ENCODE peak calls at places on chromosome 9, in eight cellular contexts. One of them, this sample, is unnamed. For H3K27me3, the result is how much of the 10 kb centered on the place peaks cover.

GRCh38 chr9:2570615-2571479 is 50.7 kb upstream of the VLDLR start:
- DNase-seq in HepG2: peak
- DNase-seq in lower lobe of right lung: peak
- DNase-seq in NT2/D1: no peak
- DNase-seq in esophagus squamous epithelium: no peak
- DNase-seq in endodermal cell: no peak
- DNase-seq in H7: no peak
- DNase-seq in lung: peak
- DNase-seq in this sample: peak

GRCh38 chr9:71096431-71097108 is 24.9 kb downstream of the TRPM3 start:
- DNase-seq in lung: no peak
- DNase-seq in esophagus squamous epithelium: no peak
- DNase-seq in NT2/D1: no peak
- DNase-seq in HepG2: peak
- DNase-seq in lower lobe of right lung: peak
- DNase-seq in endodermal cell: no peak
- DNase-seq in H7: no peak
- DNase-seq in this sample: no peak

GRCh38 chr9:124306098-124306735 is 48.5 kb downstream of the NEK6 start:
- DNase-seq in esophagus squamous epithelium: no peak
- DNase-seq in NT2/D1: no peak
- DNase-seq in endodermal cell: no peak
- DNase-seq in H7: no peak
- DNase-seq in lung: no peak
- DNase-seq in HepG2: no peak
- DNase-seq in lower lobe of right lung: no peak
- DNase-seq in this sample: no peak

GRCh38 chr9:36950389-36950788 is 83.7 kb downstream of the PAX5 start:
- DNase-seq in endodermal cell: peak
- DNase-seq in esophagus squamous epithelium: no peak
- DNase-seq in lower lobe of right lung: no peak
- DNase-seq in HepG2: no peak
- DNase-seq in lung: no peak
- DNase-seq in H7: no peak
- DNase-seq in NT2/D1: peak
- DNase-seq in this sample: no peak

GRCh38 chr9:136059851-136060670 is 35.0 kb downstream of the NACC2 start:
- DNase-seq in H7: peak
- DNase-seq in lower lobe of right lung: no peak
- DNase-seq in lung: no peak
- DNase-seq in HepG2: no peak
- DNase-seq in endodermal cell: no peak
- DNase-seq in NT2/D1: no peak
- DNase-seq in esophagus squamous epithelium: no peak
- DNase-seq in this sample: no peak

GRCh38 chr9:132927704-132928103 is 16.7 kb downstream of the TSC1 start:
- DNase-seq in NT2/D1: no peak
- DNase-seq in H7: no peak
- DNase-seq in esophagus squamous epithelium: no peak
- DNase-seq in HepG2: no peak
- DNase-seq in lung: no peak
- DNase-seq in endodermal cell: no peak
- DNase-seq in lower lobe of right lung: no peak
- DNase-seq in this sample: no peak

GRCh38 chr9:38039090-38039906 is 29.7 kb downstream of the SHB start:
- DNase-seq in NT2/D1: no peak
- DNase-seq in lower lobe of right lung: no peak
- DNase-seq in endodermal cell: no peak
- DNase-seq in esophagus squamous epithelium: no peak
- DNase-seq in HepG2: no peak
- DNase-seq in H7: peak
- DNase-seq in lung: no peak
- DNase-seq in this sample: peak

GRCh38 chr9:77251050-77251449 is 73.7 kb downstream of the VPS13A start:
- DNase-seq in HepG2: no peak
- DNase-seq in lung: no peak
- DNase-seq in lower lobe of right lung: no peak
- DNase-seq in NT2/D1: no peak
- DNase-seq in endodermal cell: no peak
- DNase-seq in esophagus squamous epithelium: no peak
- DNase-seq in H7: no peak
- DNase-seq in this sample: no peak

GRCh38 chr9:37918665-37919165 is 14.8 kb upstream of the SLC25A51 start:
- DNase-seq in lower lobe of right lung: no peak
- DNase-seq in lung: no peak
- DNase-seq in NT2/D1: no peak
- DNase-seq in H7: no peak
- DNase-seq in esophagus squamous epithelium: no peak
- DNase-seq in endodermal cell: peak
- DNase-seq in HepG2: no peak
- DNase-seq in this sample: no peak

GRCh38 chr9:120712539-120713031 is 1.7 kb downstream of the MEGF9 start:
- DNase-seq in lower lobe of right lung: no peak
- DNase-seq in endodermal cell: no peak
- DNase-seq in H7: no peak
- DNase-seq in esophagus squamous epithelium: no peak
- DNase-seq in lung: no peak
- DNase-seq in HepG2: no peak
- DNase-seq in NT2/D1: no peak
- DNase-seq in this sample: no peak

GRCh38 chr9:33290994-33291397 is 680 bp downstream of the NFX1 start:
- DNase-seq in esophagus squamous epithelium: no peak
- DNase-seq in endodermal cell: no peak
- DNase-seq in lower lobe of right lung: no peak
- DNase-seq in lung: no peak
- DNase-seq in NT2/D1: no peak
- DNase-seq in HepG2: peak
- DNase-seq in H7: no peak
- DNase-seq in this sample: no peak

GRCh38 chr9:101442248-101443136 is 6.9 kb upstream of the ALDOB start:
- DNase-seq in endodermal cell: no peak
- DNase-seq in HepG2: peak
- DNase-seq in lower lobe of right lung: no peak
- DNase-seq in lung: no peak
- DNase-seq in NT2/D1: no peak
- DNase-seq in esophagus squamous epithelium: no peak
- DNase-seq in H7: no peak
- DNase-seq in this sample: no peak

GRCh38 chr9:113511856-113512761 is 48.6 kb downstream of the RGS3 start:
- DNase-seq in lung: no peak
- DNase-seq in NT2/D1: no peak
- DNase-seq in lower lobe of right lung: no peak
- DNase-seq in esophagus squamous epithelium: no peak
- DNase-seq in endodermal cell: no peak
- DNase-seq in HepG2: no peak
- DNase-seq in H7: no peak
- DNase-seq in this sample: no peak

GRCh38 chr9:31135567-31135966 is 1248.9 kb upstream of the ACO1 start:
- DNase-seq in esophagus squamous epithelium: no peak
- DNase-seq in NT2/D1: no peak
- DNase-seq in lung: no peak
- DNase-seq in H7: no peak
- DNase-seq in HepG2: no peak
- DNase-seq in endodermal cell: no peak
- DNase-seq in lower lobe of right lung: no peak
- DNase-seq in this sample: no peak

GRCh38 chr9:116998305-116998704 is 311.2 kb downstream of the TRIM32 start:
- DNase-seq in esophagus squamous epithelium: no peak
- DNase-seq in endodermal cell: peak
- DNase-seq in HepG2: no peak
- DNase-seq in lung: no peak
- DNase-seq in lower lobe of right lung: no peak
- DNase-seq in NT2/D1: peak
- DNase-seq in H7: peak
- DNase-seq in this sample: no peak

GRCh38 chr9:16385590-16386578 is 484.6 kb downstream of the BNC2 start:
- DNase-seq in NT2/D1: no peak
- DNase-seq in endodermal cell: no peak
- DNase-seq in esophagus squamous epithelium: no peak
- DNase-seq in lower lobe of right lung: no peak
- DNase-seq in lung: no peak
- DNase-seq in H7: no peak
- DNase-seq in HepG2: no peak
- DNase-seq in this sample: no peak

GRCh38 chr9:136080716-136081112 is 14.4 kb downstream of the NACC2 start:
- DNase-seq in NT2/D1: no peak
- DNase-seq in lower lobe of right lung: peak
- DNase-seq in HepG2: no peak
- DNase-seq in endodermal cell: no peak
- DNase-seq in esophagus squamous epithelium: no peak
- DNase-seq in H7: peak
- DNase-seq in lung: no peak
- DNase-seq in this sample: no peak

GRCh38 chr9:87643111-87643650 is 82.7 kb upstream of the CTSL start:
- DNase-seq in H7: no peak
- DNase-seq in lower lobe of right lung: no peak
- DNase-seq in endodermal cell: no peak
- DNase-seq in NT2/D1: no peak
- DNase-seq in lung: no peak
- DNase-seq in esophagus squamous epithelium: no peak
- DNase-seq in HepG2: no peak
- DNase-seq in this sample: no peak

GRCh38 chr9:87479801-87480201 is 17.9 kb upstream of the DAPK1 start:
- DNase-seq in lower lobe of right lung: peak
- DNase-seq in HepG2: peak
- DNase-seq in lung: no peak
- DNase-seq in esophagus squamous epithelium: no peak
- DNase-seq in endodermal cell: no peak
- DNase-seq in H7: no peak
- DNase-seq in NT2/D1: no peak
- DNase-seq in this sample: no peak

GRCh38 chr9:93941493-93941892 is 13.7 kb downstream of the BARX1 start:
- DNase-seq in lower lobe of right lung: no peak
- DNase-seq in NT2/D1: no peak
- DNase-seq in HepG2: no peak
- DNase-seq in esophagus squamous epithelium: no peak
- DNase-seq in H7: no peak
- DNase-seq in endodermal cell: no peak
- DNase-seq in lung: no peak
- DNase-seq in this sample: no peak

GRCh38 chr9:93946338-93946712 is 8.8 kb downstream of the BARX1 start:
- DNase-seq in endodermal cell: no peak
- DNase-seq in esophagus squamous epithelium: no peak
- DNase-seq in NT2/D1: no peak
- DNase-seq in lower lobe of right lung: no peak
- DNase-seq in lung: no peak
- DNase-seq in HepG2: no peak
- DNase-seq in H7: no peak
- DNase-seq in this sample: no peak

GRCh38 chr9:93942176-93942575 is 13.0 kb downstream of the BARX1 start:
- DNase-seq in esophagus squamous epithelium: no peak
- DNase-seq in endodermal cell: no peak
- DNase-seq in lung: no peak
- DNase-seq in lower lobe of right lung: no peak
- DNase-seq in NT2/D1: no peak
- DNase-seq in HepG2: no peak
- DNase-seq in H7: no peak
- DNase-seq in this sample: no peak

GRCh38 chr9:93945400-93946337 is 9.5 kb downstream of the BARX1 start:
- DNase-seq in esophagus squamous epithelium: no peak
- DNase-seq in NT2/D1: no peak
- DNase-seq in HepG2: no peak
- DNase-seq in H7: peak
- DNase-seq in lower lobe of right lung: no peak
- DNase-seq in endodermal cell: peak
- DNase-seq in lung: no peak
- DNase-seq in this sample: no peak

DNA sequence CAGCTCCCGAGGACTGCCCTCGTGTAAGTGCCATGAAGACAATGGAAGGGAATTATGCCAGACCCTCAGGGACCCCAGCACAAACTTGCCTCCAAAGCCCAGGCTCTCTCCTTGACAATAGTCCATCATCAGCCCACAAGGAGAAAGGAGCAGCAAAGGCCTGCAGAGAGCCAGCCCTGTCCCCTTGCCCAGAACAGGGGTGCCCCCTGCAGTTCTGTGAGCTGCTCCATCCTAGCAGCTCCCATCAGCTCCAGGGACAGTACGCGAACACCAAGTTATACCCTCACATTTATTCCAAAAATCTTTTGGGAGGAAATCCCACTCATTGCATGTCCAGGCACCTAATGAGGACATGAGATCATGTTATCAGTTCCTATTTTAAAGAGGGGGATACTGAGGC is 11.1 kb downstream of the BARX1 start:
- DNase-seq in esophagus squamous epithelium: no peak
- DNase-seq in NT2/D1: no peak
- DNase-seq in endodermal cell: peak
- DNase-seq in H7: no peak
- DNase-seq in HepG2: no peak
- DNase-seq in lower lobe of right lung: no peak
- DNase-seq in lung: no peak
- DNase-seq in this sample: no peak
- H3K27me3 ChIP-seq in esophagus squamous epithelium: under half
- H3K27me3 ChIP-seq in NT2/D1: half or more
- H3K27me3 ChIP-seq in endodermal cell: half or more
- H3K27me3 ChIP-seq in H7: half or more
- H3K27me3 ChIP-seq in HepG2: half or more
- H3K27me3 ChIP-seq in lower lobe of right lung: half or more
- H3K27me3 ChIP-seq in lung: under half
- H3K27me3 ChIP-seq in this sample: under half

DNA sequence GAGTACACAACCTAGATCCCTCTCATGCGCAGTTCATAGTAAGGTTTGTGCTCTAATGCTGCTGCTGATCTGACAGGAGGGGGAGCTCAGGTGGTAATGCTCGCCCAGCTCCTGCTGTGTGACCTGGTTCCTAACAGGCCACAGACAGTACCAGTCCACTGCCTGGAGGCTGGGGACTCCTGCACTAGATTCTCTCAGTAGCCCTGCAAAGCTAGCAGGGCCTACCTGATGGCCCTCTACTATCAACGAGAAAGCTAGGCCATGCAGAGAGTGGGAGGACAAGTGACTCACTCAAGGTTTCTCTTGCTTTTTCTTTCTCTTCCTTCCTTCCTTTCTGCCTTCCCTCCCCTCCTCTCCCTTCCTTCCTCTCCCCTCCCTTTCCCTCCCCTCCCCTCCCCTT is 55.1 kb upstream of the TEX48 start:
- DNase-seq in endodermal cell: no peak
- DNase-seq in lung: no peak
- DNase-seq in esophagus squamous epithelium: no peak
- DNase-seq in lower lobe of right lung: no peak
- DNase-seq in HepG2: no peak
- DNase-seq in H7: no peak
- DNase-seq in NT2/D1: no peak
- DNase-seq in this sample: no peak
- H3K27me3 ChIP-seq in endodermal cell: under half
- H3K27me3 ChIP-seq in lung: under half
- H3K27me3 ChIP-seq in esophagus squamous epithelium: under half
- H3K27me3 ChIP-seq in lower lobe of right lung: under half
- H3K27me3 ChIP-seq in HepG2: under half
- H3K27me3 ChIP-seq in H7: under half
- H3K27me3 ChIP-seq in NT2/D1: under half
- H3K27me3 ChIP-seq in this sample: under half

GRCh38 chr9:97845763-97846162 is 7.3 kb upstream of the FOXE1 start:
- DNase-seq in HepG2: no peak
- DNase-seq in esophagus squamous epithelium: no peak
- DNase-seq in lower lobe of right lung: no peak
- DNase-seq in lung: no peak
- DNase-seq in H7: no peak
- DNase-seq in NT2/D1: no peak
- DNase-seq in endodermal cell: no peak
- DNase-seq in this sample: no peak
- H3K27me3 ChIP-seq in HepG2: under half
- H3K27me3 ChIP-seq in esophagus squamous epithelium: under half
- H3K27me3 ChIP-seq in lower lobe of right lung: half or more
- H3K27me3 ChIP-seq in lung: under half
- H3K27me3 ChIP-seq in H7: half or more
- H3K27me3 ChIP-seq in NT2/D1: half or more
- H3K27me3 ChIP-seq in endodermal cell: half or more
- H3K27me3 ChIP-seq in this sample: under half

GRCh38 chr9:110580850-110581249 is 1.3 kb upstream of the SVEP1 start:
- DNase-seq in lower lobe of right lung: no peak
- DNase-seq in lung: no peak
- DNase-seq in NT2/D1: no peak
- DNase-seq in H7: no peak
- DNase-seq in HepG2: no peak
- DNase-seq in endodermal cell: no peak
- DNase-seq in esophagus squamous epithelium: no peak
- DNase-seq in this sample: no peak
- H3K27me3 ChIP-seq in lower lobe of right lung: under half
- H3K27me3 ChIP-seq in lung: under half
- H3K27me3 ChIP-seq in NT2/D1: under half
- H3K27me3 ChIP-seq in H7: under half
- H3K27me3 ChIP-seq in HepG2: under half
- H3K27me3 ChIP-seq in endodermal cell: under half
- H3K27me3 ChIP-seq in esophagus squamous epithelium: under half
- H3K27me3 ChIP-seq in this sample: under half